ENCODE peak calls at places on chromosomes 16 and 17, in ten cellular contexts. Y is endothelial cell, T is activated B cell treated with CpG ODN at 0.5 μM for 24 hours, J is nucleus accumbens, W is stromal cell of bone marrow, E is NCI-H2029, O is psoas muscle, Z is HFF-Myc, X is NCI-H510A treated with DMSO at 0.1 percent for 48 hours, D is retina. P is an unnamed sample.

GRCh38 chr16:56849690-56850680 is 15.0 kb upstream of the SLC12A3 start:
- DNase-seq in Y (no peak), T (no peak), J (no peak), W (no peak), E (no peak), O (no peak), Z (no peak), X (no peak), D (peak; percentile 14), P (no peak)

GRCh38 chr17:27665549-27665948 is 34.6 kb downstream of the LGALS9 start:
- DNase-seq in Y (no peak), T (no peak), J (no peak), W (no peak), E (no peak), O (no peak), Z (no peak), X (no peak), D (no peak), P (no peak)

GRCh38 chr16:30458561-30459394 is 13.1 kb upstream of the SEPHS2 start:
- DNase-seq in Y (no peak), T (peak; percentile 69), J (no peak), W (no peak), E (no peak), O (peak; percentile 19), Z (no peak), X (no peak), D (no peak), P (no peak)

GRCh38 chr17:79749156-79749815 is 18.5 kb downstream of the ENPP7 start:
- DNase-seq in Y (no peak), T (no peak), J (no peak), W (peak; percentile 33), E (no peak), O (no peak), Z (no peak), X (no peak), D (no peak), P (no peak)

GRCh38 chr16:21277927-21278706 is at the start of gene CRYM:
- DNase-seq in Y (peak; percentile 76), T (peak; percentile 76), J (peak; percentile 22), W (no peak), E (peak; percentile 65), O (peak; percentile 50), Z (no peak), X (peak; percentile 88), D (peak; percentile 77), P (peak; percentile 78)

GRCh38 chr17:13153036-13153435 is 135.2 kb upstream of the ELAC2 start:
- DNase-seq in Y (no peak), T (no peak), J (no peak), W (no peak), E (no peak), O (no peak), Z (no peak), X (no peak), D (no peak), P (no peak)

GRCh38 chr16:30115238-30115637 is 1.9 kb upstream of the GDPD3 start:
- DNase-seq in Y (no peak), T (no peak), J (no peak), W (no peak), E (no peak), O (no peak), Z (no peak), X (peak; percentile 77), D (no peak), P (no peak)

GRCh38 chr16:85056211-85056748 is 28.7 kb downstream of the KIAA0513 start:
- DNase-seq in Y (peak; percentile 31), T (no peak), J (no peak), W (no peak), E (no peak), O (no peak), Z (no peak), X (no peak), D (no peak), P (no peak)

GRCh38 chr17:71180801-71181385 is 939.9 kb upstream of the SOX9 start:
- DNase-seq in Y (no peak), T (no peak), J (no peak), W (peak; percentile 52), E (peak; percentile 70), O (no peak), Z (peak; percentile 15), X (no peak), D (no peak), P (no peak)

GRCh38 chr17:229130-229944 is 47.9 kb upstream of the DOC2B start:
- DNase-seq in Y (no peak), T (no peak), J (no peak), W (no peak), E (no peak), O (no peak), Z (no peak), X (no peak), D (no peak), P (no peak)

GRCh38 chr17:63249256-63250006 is 196.7 kb downstream of the CYB561 start:
- DNase-seq in Y (no peak), T (no peak), J (no peak), W (no peak), E (peak; percentile 60), O (no peak), Z (no peak), X (peak; percentile 35), D (no peak), P (no peak)